ENCODE peak calls at places on chromosomes 4 and X, in seven cellular contexts. L is A549, I is GF-D8, N is cardiac fibroblast, M is GM04504, D is GM23338, P is HT-29. E is an unnamed sample.

GRCh38 chr4:158895797-158896442 is 127.1 kb downstream of the FNIP2 start:
- DNase-seq in P (peak; percentile 13), L (no peak), M (no peak), D (peak; percentile 61), N (peak; percentile 53), I (no peak), E (no peak)

GRCh38 chr4:56128231-56128630 is 179.5 kb downstream of the CEP135 start:
- DNase-seq in D (no peak), N (peak; percentile 88), L (no peak), M (no peak), I (no peak), P (no peak), E (no peak)

GRCh38 chr4:84530871-84531270 is 31.8 kb upstream of the NKX6-1 start:
- DNase-seq in D (no peak), P (peak; percentile 47), M (no peak), L (no peak), N (peak; percentile 32), I (no peak), E (no peak)

GRCh38 chr4:41678086-41678485 is 70.4 kb downstream of the PHOX2B start:
- DNase-seq in D (no peak), I (no peak), N (no peak), P (no peak), L (no peak), M (no peak), E (no peak)

GRCh38 chrX:3295731-3296130 is 50.7 kb downstream of the MXRA5 start:
- DNase-seq in P (peak; percentile 23), D (peak; percentile 70), M (no peak), I (no peak), N (peak; percentile 6), L (peak; percentile 14), E (no peak)

GRCh38 chrX:2723316-2723879 is 28.4 kb upstream of the XG start:
- DNase-seq in L (no peak), N (no peak), M (no peak), D (no peak), P (no peak), I (no peak), E (no peak)

GRCh38 chr4:52883183-52883621 is 21.1 kb downstream of the RASL11B start:
- DNase-seq in L (no peak), I (no peak), P (no peak), D (peak; percentile 43), N (no peak), M (no peak), E (no peak)

GRCh38 chrX:19613645-19614323 is 98.5 kb upstream of the MAP3K15 start:
- DNase-seq in M (no peak), L (no peak), N (no peak), I (no peak), D (no peak), P (no peak), E (no peak)

GRCh38 chr4:3521621-3522325 is 10.4 kb downstream of the LRPAP1 start:
- DNase-seq in D (no peak), M (no peak), P (no peak), L (no peak), N (no peak), I (no peak), E (no peak)

GRCh38 chrX:21158678-21159077 is 215.5 kb upstream of the CNKSR2 start:
- DNase-seq in P (no peak), D (peak; percentile 22), I (no peak), N (no peak), M (no peak), L (no peak), E (no peak)

GRCh38 chrX:55057691-55058249 is 17.1 kb upstream of the PAGE2B start:
- DNase-seq in I (no peak), P (peak; percentile 55), M (peak; percentile 9), D (peak; percentile 44), N (peak; percentile 49), L (peak; percentile 2), E (no peak)

GRCh38 chr4:10983885-10984284 is 299.3 kb upstream of the CLNK start:
- DNase-seq in P (no peak), L (no peak), N (no peak), I (no peak), D (no peak), M (no peak), E (no peak)

GRCh38 chr4:76354517-76355473 is 48.3 kb downstream of the STBD1 start:
- DNase-seq in D (no peak), N (peak; percentile 26), L (no peak), M (no peak), P (no peak), I (peak; percentile 22), E (no peak)

GRCh38 chr4:181278941-181279340 is 964.3 kb upstream of the TENM3 start:
- DNase-seq in L (no peak), D (peak; percentile 15), M (no peak), I (no peak), P (no peak), N (no peak), E (no peak)

GRCh38 chr4:7594013-7594412 is 159.3 kb upstream of the PSAPL1 start:
- DNase-seq in L (no peak), D (no peak), P (no peak), M (no peak), I (no peak), N (no peak), E (no peak)

GRCh38 chrX:30141966-30142365 is 73.4 kb upstream of the MAGEB2 start:
- DNase-seq in N (peak; percentile 47), I (no peak), M (no peak), D (peak; percentile 65), L (peak; percentile 3), P (peak; percentile 36), E (no peak)